ENCODE peak calls at places on chromosome 20, in nine cellular contexts. S is effector CD4-positive, alpha-beta T cell; V is stomach; L is activated CD4-positive, alpha-beta memory T cell treated with anti-CD3 and anti-CD28 coated beads, Interleukin-2, amount 10 ng/mL, durations not matched to agents 7 days and 5 days; Z is upper lobe of right lung; X is naive thymus-derived CD8-positive, alpha-beta T cell; U is non-pigmented ciliary epithelial cell; C is D341Med; O is germinal center. H is an unnamed sample.

GRCh38 chr20:19654906-19655305 is 103.2 kb upstream of the RIN2 start:
- DNase-seq in C (no peak), L (no peak), V (no peak), Z (no peak), U (no peak), S (no peak), X (no peak), O (no peak), H (no peak)

GRCh38 chr20:14991023-14991422 is 653.6 kb upstream of the FLRT3 start:
- DNase-seq in Z (no peak), S (no peak), L (no peak), X (no peak), O (no peak), V (no peak), C (no peak), U (no peak), H (no peak)

GRCh38 chr20:6783752-6784725 is 16.6 kb downstream of the BMP2 start:
- DNase-seq in L (no peak), S (no peak), Z (no peak), O (no peak), X (no peak), V (no peak), C (no peak), U (no peak), H (no peak)

GRCh38 chr20:54208492-54209044 is 681 bp downstream of the PFDN4 start:
- DNase-seq in S (no peak), Z (no peak), L (peak; percentile 29), C (peak; percentile 46), V (no peak), U (peak; percentile 37), O (no peak), X (no peak), H (peak; percentile 96)

GRCh38 chr20:8431538-8432434 is 299.7 kb downstream of the PLCB1 start:
- DNase-seq in O (no peak), L (no peak), S (no peak), X (no peak), U (no peak), C (no peak), V (no peak), Z (peak; percentile 62), H (no peak)

GRCh38 chr20:57391439-57392129 is 388 bp downstream of the RBM38 start:
- DNase-seq in C (peak; percentile 67), Z (peak; percentile 71), X (no peak), S (no peak), O (no peak), V (peak; percentile 31), U (no peak), L (peak; percentile 39), H (no peak)

GRCh38 chr20:52234302-52235045 is 42.9 kb upstream of the ZFP64 start:
- DNase-seq in Z (no peak), X (no peak), C (no peak), U (no peak), L (no peak), O (no peak), V (no peak), S (no peak), H (no peak)

GRCh38 chr20:10216146-10216741 is 2.4 kb upstream of the SNAP25 start:
- DNase-seq in L (no peak), V (no peak), Z (no peak), O (no peak), S (no peak), C (no peak), X (no peak), U (no peak), H (no peak)

GRCh38 chr20:62841705-62842212 is 19.9 kb downstream of the TCFL5 start:
- DNase-seq in X (no peak), U (no peak), C (no peak), O (no peak), S (no peak), L (no peak), V (no peak), Z (no peak), H (no peak)

GRCh38 chr20:52889225-52889624 is 82.9 kb upstream of the TSHZ2 start:
- DNase-seq in U (no peak), Z (no peak), X (no peak), O (no peak), V (no peak), L (no peak), S (no peak), C (no peak), H (peak; percentile 86)

GRCh38 chr20:36180323-36180722 is 25.8 kb downstream of the EPB41L1 start:
- DNase-seq in Z (no peak), S (no peak), X (no peak), O (no peak), V (no peak), C (no peak), U (no peak), L (no peak), H (no peak)

GRCh38 chr20:41095110-41095969 is 42.0 kb upstream of the PLCG1 start:
- DNase-seq in U (no peak), V (peak; percentile 62), S (peak; percentile 36), Z (no peak), C (peak; percentile 77), X (peak; percentile 62), O (peak; percentile 67), L (peak; percentile 63), H (no peak)

GRCh38 chr20:37668166-37668565 is 25.7 kb upstream of the CTNNBL1 start:
- DNase-seq in C (no peak), Z (no peak), V (no peak), X (no peak), L (no peak), S (no peak), O (no peak), U (no peak), H (no peak)

GRCh38 chr20:61458146-61458746 is 206.2 kb downstream of the CDH4 start:
- DNase-seq in O (no peak), Z (no peak), V (no peak), L (no peak), S (no peak), U (no peak), X (no peak), C (no peak), H (no peak)

GRCh38 chr20:3885711-3886110 is 3.5 kb upstream of the PANK2 start:
- DNase-seq in Z (no peak), C (no peak), X (no peak), U (no peak), L (no peak), S (no peak), V (no peak), O (no peak), H (no peak)

GRCh38 chr20:63152322-63153253 is 63.3 kb downstream of the YTHDF1 start:
- DNase-seq in L (no peak), S (no peak), V (no peak), C (no peak), U (no peak), O (no peak), Z (no peak), X (no peak), H (no peak)

GRCh38 chr20:57483287-57484050 is 41.5 kb downstream of the CTCFL start:
- DNase-seq in V (no peak), O (no peak), X (no peak), C (no peak), U (no peak), Z (no peak), L (no peak), S (no peak), H (no peak)

GRCh38 chr20:49661560-49662329 is 51.9 kb downstream of the B4GALT5 start:
- DNase-seq in C (no peak), L (no peak), X (no peak), Z (no peak), V (no peak), O (no peak), S (no peak), U (no peak), H (no peak)

GRCh38 chr20:38791291-38791690 is 14.2 kb upstream of the PPP1R16B start:
- DNase-seq in L (no peak), Z (no peak), V (no peak), U (no peak), C (no peak), X (no peak), S (no peak), O (no peak), H (no peak)

GRCh38 chr20:64006490-64006889 is 25.6 kb downstream of the PRPF6 start:
- DNase-seq in S (no peak), C (no peak), Z (no peak), O (no peak), L (no peak), V (no peak), U (no peak), X (no peak), H (no peak)

GRCh38 chr20:59821788-59822187 is 111.6 kb downstream of the SYCP2 start:
- DNase-seq in X (no peak), S (no peak), C (peak; percentile 8), L (no peak), U (no peak), O (no peak), Z (no peak), V (no peak), H (no peak)

GRCh38 chr20:38658879-38659612 is 57.4 kb downstream of the ARHGAP40 start:
- DNase-seq in L (peak; percentile 27), Z (no peak), X (peak; percentile 23), V (no peak), S (peak; percentile 10), U (no peak), C (peak; percentile 73), O (peak; percentile 64), H (no peak)

GRCh38 chr20:59750209-59750840 is 146.0 kb downstream of the PHACTR3 start:
- DNase-seq in Z (no peak), O (no peak), U (no peak), X (no peak), S (no peak), L (no peak), V (no peak), C (no peak), H (no peak)

GRCh38 chr20:46552460-46553420 is 2.3 kb upstream of the OCSTAMP start:
- DNase-seq in V (no peak), L (peak; percentile 83), S (no peak), U (no peak), X (peak; percentile 39), C (no peak), Z (no peak), O (no peak), H (no peak)

GRCh38 chr20:41905186-41905585 is 287.0 kb upstream of the CHD6 start:
- DNase-seq in S (no peak), Z (no peak), C (peak; percentile 40), U (no peak), L (no peak), V (no peak), O (no peak), X (no peak), H (no peak)

GRCh38 chr20:32539817-32540675 is 45.1 kb downstream of the NOL4L start:
- DNase-seq in X (peak; percentile 75), V (peak; percentile 56), L (peak; percentile 86), C (no peak), U (no peak), O (peak; percentile 21), S (peak; percentile 54), Z (no peak), H (no peak)

GRCh38 chr20:1500496-1500895 is 9.3 kb upstream of the SIRPB2 start:
- DNase-seq in X (no peak), S (no peak), C (no peak), V (no peak), U (no peak), L (no peak), Z (no peak), O (no peak), H (no peak)